ENCODE peak calls at places on chromosomes 7 and 10, in eight cellular contexts. N is Panc1, W is endothelial cell of umbilical vein, A is HCT116, T is transverse colon, E is sigmoid colon, R is vagina, O is GM23338. X is an unnamed sample.

GRCh38 chr10:773562-774161 is 84.2 kb upstream of the DIP2C start:
- DNase-seq in O (no peak), W (no peak), T (no peak), N (no peak), R (no peak), E (no peak), A (no peak), X (no peak)

GRCh38 chr7:117322741-117323584 is at the start of gene WNT2:
- DNase-seq in A (no peak), E (no peak), N (no peak), W (no peak), O (peak; percentile 35), R (no peak), T (no peak), X (no peak)

GRCh38 chr10:131546086-131546810 is 234.7 kb upstream of the TCERG1L start:
- DNase-seq in N (no peak), A (peak; percentile 53), W (no peak), O (no peak), R (peak; percentile 80), T (no peak), E (no peak), X (no peak)

GRCh38 chr10:63595072-63595471 is 73.9 kb downstream of the REEP3 start:
- DNase-seq in R (no peak), E (no peak), W (no peak), O (no peak), T (no peak), N (no peak), A (no peak), X (no peak)

GRCh38 chr7:26061340-26062239 is 90.4 kb upstream of the NFE2L3 start:
- DNase-seq in E (no peak), R (no peak), T (peak; percentile 84), N (peak; percentile 46), A (peak; percentile 80), W (peak; percentile 49), O (peak; percentile 95), X (no peak)

GRCh38 chr7:32516551-32517082 is 21.3 kb downstream of the AVL9 start:
- DNase-seq in W (no peak), A (no peak), O (no peak), T (peak; percentile 15), R (no peak), N (no peak), E (no peak), X (no peak)

GRCh38 chr10:83458611-83459010 is 680.7 kb upstream of the GHITM start:
- DNase-seq in W (no peak), R (no peak), O (no peak), T (no peak), E (no peak), A (no peak), N (no peak), X (no peak)

GRCh38 chr7:15503603-15504280 is 58.1 kb downstream of the AGMO start:
- DNase-seq in N (no peak), T (no peak), A (no peak), O (no peak), R (no peak), E (no peak), W (peak; percentile 76), X (no peak)

GRCh38 chr7:81842361-81842760 is 72.5 kb upstream of the HGF start:
- DNase-seq in N (no peak), W (no peak), T (no peak), R (no peak), E (no peak), O (no peak), A (no peak), X (no peak)

GRCh38 chr7:40870108-40870507 is 735.3 kb downstream of the SUGCT start:
- DNase-seq in R (no peak), T (no peak), O (peak; percentile 21), W (no peak), A (no peak), N (no peak), E (no peak), X (no peak)

GRCh38 chr7:147419001-147419400 is 1171.6 kb upstream of the C7orf33 start:
- DNase-seq in N (no peak), O (no peak), R (no peak), E (no peak), A (no peak), T (no peak), W (no peak), X (peak; percentile 65)

GRCh38 chr10:131630772-131631258 is 270.0 kb upstream of the PPP2R2D start:
- DNase-seq in N (no peak), R (peak; percentile 76), E (no peak), W (no peak), O (no peak), A (no peak), T (no peak), X (no peak)

GRCh38 chr7:54743580-54743979 is 15.4 kb downstream of the SEC61G start:
- DNase-seq in A (no peak), R (no peak), E (no peak), T (no peak), O (no peak), W (no peak), N (no peak), X (no peak)

GRCh38 chr7:106345421-106346166 is 60.8 kb upstream of the NAMPT start:
- DNase-seq in T (no peak), A (no peak), O (no peak), N (no peak), W (peak; percentile 22), R (no peak), E (no peak), X (no peak)

GRCh38 chr10:13882112-13882711 is 295.4 kb downstream of the PRPF18 start:
- DNase-seq in W (peak; percentile 96), O (peak; percentile 93), T (no peak), R (no peak), A (no peak), N (peak; percentile 57), E (peak; percentile 69), X (no peak)

GRCh38 chr7:142568430-142569097 is 180.7 kb upstream of the PRSS1 start:
- DNase-seq in R (no peak), E (no peak), A (no peak), O (no peak), T (no peak), W (peak; percentile 80), N (peak; percentile 86), X (no peak)

DNA sequence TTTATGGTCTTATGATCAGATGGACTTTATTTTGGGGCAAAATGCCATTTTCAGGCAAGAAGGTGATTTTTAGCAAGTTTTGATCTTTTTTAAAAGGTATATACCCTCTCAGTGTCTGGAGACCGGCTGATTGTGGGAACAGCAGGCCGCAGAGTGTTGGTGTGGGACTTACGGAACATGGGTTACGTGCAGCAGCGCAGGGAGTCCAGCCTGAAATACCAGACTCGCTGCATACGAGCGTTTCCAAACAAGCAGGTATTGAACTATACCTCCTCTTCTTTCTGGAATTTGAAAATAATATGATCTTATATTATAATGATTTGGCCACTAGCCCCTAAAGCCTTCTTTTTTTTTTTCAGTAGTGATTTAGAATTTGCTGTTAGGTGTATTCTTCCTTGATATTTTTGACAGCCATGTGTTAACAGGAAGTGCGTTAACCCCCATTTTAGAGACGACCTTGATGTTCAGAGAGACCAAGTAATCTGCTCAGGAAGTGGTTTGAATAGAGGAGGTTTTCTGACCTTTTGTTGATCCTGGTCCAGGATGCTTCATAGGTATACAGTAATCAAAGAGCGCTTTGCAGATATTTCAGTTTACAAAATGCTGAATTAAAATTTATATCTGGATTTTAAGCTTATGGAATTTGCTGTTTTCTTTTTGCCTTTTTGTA is 6.2 kb downstream of the BUB3 start:
- DNase-seq in O (no peak), W (no peak), T (no peak), N (no peak), A (no peak), E (no peak), R (no peak), X (no peak)
- H3K36me3 ChIP-seq in O (peaks cover 58% of the 10 kb centered on the region), W (peaks cover 28% of the 10 kb centered on the region), T (peaks cover 43% of the 10 kb centered on the region), N (peaks cover 92% of the 10 kb centered on the region), A (peaks cover 83% of the 10 kb centered on the region), E (peaks cover 31% of the 10 kb centered on the region), R (no peaks in the 10 kb centered on the region), X (peaks cover 93% of the 10 kb centered on the region)

GRCh38 chr7:138083859-138084258 is 7.6 kb downstream of the AKR1D1 start:
- DNase-seq in N (no peak), A (no peak), O (no peak), T (no peak), E (no peak), R (no peak), W (no peak), X (no peak)
- TF ChIP-seq POLR2AphosphoS5 in N (no peak), A (no peak), O (no peak), T (no peak), E (no peak), R (no peak), W (no peak), X (no peak)

DNA sequence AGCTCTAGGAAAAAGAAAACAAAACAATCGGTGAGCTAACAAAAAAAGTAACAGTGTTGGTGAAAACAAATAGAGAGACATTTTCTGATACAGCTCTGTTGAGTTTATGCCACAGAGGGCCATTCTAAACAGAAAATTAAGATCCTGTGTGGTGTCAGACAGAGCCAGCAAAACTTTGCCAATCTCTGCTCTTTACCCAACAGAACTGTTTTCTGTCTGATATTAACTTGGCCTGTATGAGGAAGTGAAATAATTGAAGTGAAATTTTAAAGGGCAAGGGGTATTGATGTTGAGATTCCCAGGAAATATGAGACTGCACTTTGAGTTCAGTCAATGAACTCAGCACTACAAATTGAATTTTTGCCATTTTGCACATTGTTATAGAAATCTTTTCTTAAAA is 101.0 kb downstream of the AOAH start:
- DNase-seq in O (no peak), E (no peak), N (no peak), W (no peak), R (no peak), T (no peak), A (no peak), X (no peak)
- H3K27ac ChIP-seq in O (no peak overlapping the region), E (no peak overlapping the region), N (peak overlapping the region; percentile 19), W (no peak overlapping the region), R (no peak overlapping the region), T (no peak overlapping the region), A (no peak overlapping the region), X (no peak overlapping the region)

GRCh38 chr10:51204691-51205090 is 130.4 kb downstream of the PRKG1 start:
- DNase-seq in N (no peak), E (no peak), R (no peak), T (no peak), O (no peak), A (no peak), W (no peak), X (no peak)

GRCh38 chr10:51203359-51203758 is 129.1 kb downstream of the PRKG1 start:
- DNase-seq in R (no peak), E (no peak), T (no peak), N (no peak), W (no peak), O (peak; percentile 62), A (no peak), X (no peak)

GRCh38 chr10:51204076-51204475 is 129.8 kb downstream of the PRKG1 start:
- DNase-seq in N (no peak), W (peak; percentile 11), R (no peak), E (no peak), A (no peak), O (no peak), T (no peak), X (no peak)

GRCh38 chr10:51198170-51198569 is 123.9 kb downstream of the PRKG1 start:
- DNase-seq in W (no peak), T (no peak), N (no peak), R (no peak), A (no peak), E (no peak), O (no peak), X (no peak)

DNA sequence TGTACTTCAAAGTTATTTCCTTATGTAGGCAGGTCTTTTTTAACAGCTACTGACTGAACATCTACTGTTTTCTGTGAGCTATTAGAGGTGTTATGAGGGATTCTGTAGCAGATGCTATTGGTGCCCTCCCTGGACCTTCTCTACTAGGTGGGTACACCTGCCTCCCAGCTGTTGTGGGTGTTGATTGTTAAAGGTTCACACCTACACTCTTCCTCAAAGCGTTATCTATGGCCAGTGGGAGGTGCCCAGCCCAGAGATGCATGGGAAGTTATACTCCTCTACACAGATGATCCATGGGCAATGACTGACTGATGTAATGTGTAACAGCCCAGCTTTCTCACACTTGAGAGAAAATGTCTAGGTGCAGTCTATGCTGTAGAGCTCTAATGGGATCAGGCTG is 127.7 kb downstream of the PRKG1 start:
- DNase-seq in R (no peak), W (no peak), O (no peak), T (peak; percentile 26), A (no peak), N (no peak), E (no peak), X (no peak)
- H3K36me3 ChIP-seq in R (no peaks in the 10 kb centered on the region), W (no peaks in the 10 kb centered on the region), O (no peaks in the 10 kb centered on the region), T (no peaks in the 10 kb centered on the region), A (no peaks in the 10 kb centered on the region), N (no peaks in the 10 kb centered on the region), E (no peaks in the 10 kb centered on the region), X (no peaks in the 10 kb centered on the region)

X was measured in SK-N-MC.